ENCODE peak calls at places on chromosomes 11 and 22, in five cellular contexts. One of them, this sample, is unnamed.

GRCh38 chr11:75532200-75532972 is 6.6 kb upstream of the GDPD5 start:
- DNase-seq in fibroblast of lung: peak
- DNase-seq in RWPE1: peak
- DNase-seq in effector memory CD4-positive, alpha-beta T cell: peak
- DNase-seq in AG04450: no peak
- DNase-seq in this sample: no peak

GRCh38 chr11:18912883-18913282 is 26.3 kb downstream of the MRGPRX1 start:
- DNase-seq in fibroblast of lung: no peak
- DNase-seq in RWPE1: no peak
- DNase-seq in effector memory CD4-positive, alpha-beta T cell: no peak
- DNase-seq in AG04450: no peak
- DNase-seq in this sample: no peak

GRCh38 chr22:48734359-48734758 is 1093.3 kb downstream of the BRD1 start:
- DNase-seq in fibroblast of lung: no peak
- DNase-seq in RWPE1: no peak
- DNase-seq in effector memory CD4-positive, alpha-beta T cell: no peak
- DNase-seq in AG04450: no peak
- DNase-seq in this sample: no peak

GRCh38 chr22:43300891-43301676 is 42.1 kb downstream of the SCUBE1 start:
- DNase-seq in fibroblast of lung: no peak
- DNase-seq in RWPE1: no peak
- DNase-seq in effector memory CD4-positive, alpha-beta T cell: no peak
- DNase-seq in AG04450: no peak
- DNase-seq in this sample: no peak

GRCh38 chr11:113014731-113015455 is 53.7 kb downstream of the NCAM1 start:
- DNase-seq in fibroblast of lung: no peak
- DNase-seq in RWPE1: no peak
- DNase-seq in effector memory CD4-positive, alpha-beta T cell: no peak
- DNase-seq in AG04450: no peak
- DNase-seq in this sample: no peak

GRCh38 chr11:61028135-61028729 is 56.8 kb downstream of the CD6 start:
- DNase-seq in fibroblast of lung: no peak
- DNase-seq in RWPE1: no peak
- DNase-seq in effector memory CD4-positive, alpha-beta T cell: no peak
- DNase-seq in AG04450: no peak
- DNase-seq in this sample: no peak

GRCh38 chr11:75355051-75355450 is 3.6 kb upstream of the ARRB1 start:
- DNase-seq in fibroblast of lung: no peak
- DNase-seq in RWPE1: no peak
- DNase-seq in effector memory CD4-positive, alpha-beta T cell: no peak
- DNase-seq in AG04450: no peak
- DNase-seq in this sample: no peak

GRCh38 chr11:73916435-73916834 is 34.4 kb upstream of the DNAJB13 start:
- DNase-seq in fibroblast of lung: peak
- DNase-seq in RWPE1: peak
- DNase-seq in effector memory CD4-positive, alpha-beta T cell: no peak
- DNase-seq in AG04450: no peak
- DNase-seq in this sample: no peak

GRCh38 chr22:38062782-38063181 is 5.6 kb downstream of the PICK1 start:
- DNase-seq in fibroblast of lung: no peak
- DNase-seq in RWPE1: no peak
- DNase-seq in effector memory CD4-positive, alpha-beta T cell: no peak
- DNase-seq in AG04450: no peak
- DNase-seq in this sample: no peak

DNA sequence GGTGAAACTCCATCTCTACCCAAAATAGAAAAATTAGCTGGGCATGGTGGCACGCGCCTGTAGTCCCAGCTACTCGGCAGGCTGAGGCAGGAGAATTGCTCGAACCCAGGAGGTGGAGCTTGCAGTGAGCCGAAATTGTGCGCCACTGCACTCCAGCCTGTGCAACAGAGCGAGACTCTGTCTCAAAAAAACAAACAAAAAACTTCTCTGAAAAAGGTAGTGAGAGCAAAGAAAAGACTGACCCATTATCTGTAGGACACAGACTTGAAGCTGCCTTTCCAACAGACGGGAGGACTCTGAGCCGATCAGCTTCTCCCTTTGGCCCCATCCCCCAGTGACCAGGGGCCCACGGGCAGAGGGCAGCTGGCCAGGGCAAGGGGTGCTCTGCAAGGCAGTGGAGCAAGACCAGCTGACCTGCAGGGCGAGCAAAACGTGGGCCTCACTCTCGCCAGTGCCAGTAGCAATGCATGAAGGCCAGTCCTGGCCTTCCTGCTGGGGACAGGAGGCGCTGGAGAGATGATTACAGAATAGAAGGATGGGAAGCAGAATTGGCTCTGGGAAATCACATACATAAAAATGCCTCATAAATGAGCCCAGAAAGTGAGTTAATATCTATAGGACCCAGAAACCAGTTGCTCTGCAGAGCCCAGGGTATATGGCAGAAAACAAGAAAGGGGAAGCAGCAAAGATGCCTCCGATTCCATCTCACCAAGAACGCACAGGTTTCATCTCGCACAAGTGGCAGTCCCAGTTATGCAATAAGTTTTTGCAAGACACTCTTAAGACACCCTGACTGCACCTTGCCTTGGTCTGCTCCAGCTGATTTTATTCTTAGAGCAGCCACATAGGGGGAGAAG is 2.8 kb downstream of the EHD1 start:
- DNase-seq in fibroblast of lung: no peak
- DNase-seq in RWPE1: no peak
- DNase-seq in effector memory CD4-positive, alpha-beta T cell: no peak
- DNase-seq in AG04450: no peak
- DNase-seq in this sample: no peak
- H3K27ac ChIP-seq in fibroblast of lung: peak
- H3K27ac ChIP-seq in RWPE1: peak
- H3K27ac ChIP-seq in effector memory CD4-positive, alpha-beta T cell: peak
- H3K27ac ChIP-seq in AG04450: no peak
- H3K27ac ChIP-seq in this sample: peak

GRCh38 chr22:32817137-32817536 is 15.6 kb downstream of the TIMP3 start:
- DNase-seq in fibroblast of lung: no peak
- DNase-seq in RWPE1: no peak
- DNase-seq in effector memory CD4-positive, alpha-beta T cell: no peak
- DNase-seq in AG04450: no peak
- DNase-seq in this sample: no peak

GRCh38 chr22:32815943-32816342 is 14.4 kb downstream of the TIMP3 start:
- DNase-seq in fibroblast of lung: no peak
- DNase-seq in RWPE1: no peak
- DNase-seq in effector memory CD4-positive, alpha-beta T cell: no peak
- DNase-seq in AG04450: no peak
- DNase-seq in this sample: no peak

GRCh38 chr22:32819120-32819519 is 17.6 kb downstream of the TIMP3 start:
- DNase-seq in fibroblast of lung: no peak
- DNase-seq in RWPE1: no peak
- DNase-seq in effector memory CD4-positive, alpha-beta T cell: no peak
- DNase-seq in AG04450: no peak
- DNase-seq in this sample: no peak

GRCh38 chr22:32820131-32820882 is 18.8 kb downstream of the TIMP3 start:
- DNase-seq in fibroblast of lung: peak
- DNase-seq in RWPE1: no peak
- DNase-seq in effector memory CD4-positive, alpha-beta T cell: no peak
- DNase-seq in AG04450: no peak
- DNase-seq in this sample: no peak

DNA sequence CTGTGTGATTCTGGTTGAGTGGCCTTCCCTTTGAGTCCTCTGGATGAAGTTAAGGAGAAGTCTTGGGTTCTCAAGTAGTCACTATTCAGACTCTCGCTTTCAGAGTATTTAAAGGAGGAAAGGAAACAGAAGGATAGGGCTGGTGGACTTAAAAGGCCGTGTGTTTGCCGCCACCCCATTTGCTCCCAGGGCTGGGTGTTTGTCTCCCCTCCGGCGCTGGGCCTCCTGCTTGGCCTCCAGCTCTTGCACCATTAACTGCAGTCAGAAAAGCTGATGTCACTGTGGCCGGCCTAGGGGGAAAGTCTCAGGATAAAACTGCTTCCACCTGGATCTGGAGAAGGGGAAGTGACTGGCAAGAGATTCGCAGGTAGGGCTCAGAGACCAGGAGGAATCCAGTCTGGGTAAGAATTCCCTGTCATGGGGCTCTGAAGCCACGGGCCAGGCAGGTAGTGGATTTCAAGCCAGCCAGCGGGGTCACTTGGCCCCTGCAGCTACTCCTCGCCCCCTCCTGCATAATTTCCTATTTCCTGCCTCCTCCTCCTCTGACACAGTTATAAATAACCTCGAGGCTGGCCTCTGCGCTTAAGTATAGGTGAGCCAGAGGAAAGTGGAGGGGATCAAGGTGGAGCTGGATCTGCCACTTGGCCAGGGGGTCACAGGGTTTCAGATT is 17.1 kb downstream of the TIMP3 start:
- DNase-seq in fibroblast of lung: no peak
- DNase-seq in RWPE1: no peak
- DNase-seq in effector memory CD4-positive, alpha-beta T cell: no peak
- DNase-seq in AG04450: no peak
- DNase-seq in this sample: no peak
- H3K27ac ChIP-seq in fibroblast of lung: no peak
- H3K27ac ChIP-seq in RWPE1: peak
- H3K27ac ChIP-seq in effector memory CD4-positive, alpha-beta T cell: no peak
- H3K27ac ChIP-seq in AG04450: no peak
- H3K27ac ChIP-seq in this sample: no peak

GRCh38 chr11:289145-289705 is 299 bp downstream of the PGGHG start:
- DNase-seq in fibroblast of lung: no peak
- DNase-seq in RWPE1: no peak
- DNase-seq in effector memory CD4-positive, alpha-beta T cell: no peak
- DNase-seq in AG04450: no peak
- DNase-seq in this sample: peak
- H3K27ac ChIP-seq in fibroblast of lung: no peak
- H3K27ac ChIP-seq in RWPE1: peak
- H3K27ac ChIP-seq in effector memory CD4-positive, alpha-beta T cell: peak
- H3K27ac ChIP-seq in AG04450: no peak
- H3K27ac ChIP-seq in this sample: peak

GRCh38 chr11:34650528-34650927 is 29.6 kb downstream of the EHF start:
- DNase-seq in fibroblast of lung: peak
- DNase-seq in RWPE1: no peak
- DNase-seq in effector memory CD4-positive, alpha-beta T cell: peak
- DNase-seq in AG04450: no peak
- DNase-seq in this sample: no peak
- H3K27ac ChIP-seq in fibroblast of lung: no peak
- H3K27ac ChIP-seq in RWPE1: no peak
- H3K27ac ChIP-seq in effector memory CD4-positive, alpha-beta T cell: no peak
- H3K27ac ChIP-seq in AG04450: no peak
- H3K27ac ChIP-seq in this sample: no peak

DNA sequence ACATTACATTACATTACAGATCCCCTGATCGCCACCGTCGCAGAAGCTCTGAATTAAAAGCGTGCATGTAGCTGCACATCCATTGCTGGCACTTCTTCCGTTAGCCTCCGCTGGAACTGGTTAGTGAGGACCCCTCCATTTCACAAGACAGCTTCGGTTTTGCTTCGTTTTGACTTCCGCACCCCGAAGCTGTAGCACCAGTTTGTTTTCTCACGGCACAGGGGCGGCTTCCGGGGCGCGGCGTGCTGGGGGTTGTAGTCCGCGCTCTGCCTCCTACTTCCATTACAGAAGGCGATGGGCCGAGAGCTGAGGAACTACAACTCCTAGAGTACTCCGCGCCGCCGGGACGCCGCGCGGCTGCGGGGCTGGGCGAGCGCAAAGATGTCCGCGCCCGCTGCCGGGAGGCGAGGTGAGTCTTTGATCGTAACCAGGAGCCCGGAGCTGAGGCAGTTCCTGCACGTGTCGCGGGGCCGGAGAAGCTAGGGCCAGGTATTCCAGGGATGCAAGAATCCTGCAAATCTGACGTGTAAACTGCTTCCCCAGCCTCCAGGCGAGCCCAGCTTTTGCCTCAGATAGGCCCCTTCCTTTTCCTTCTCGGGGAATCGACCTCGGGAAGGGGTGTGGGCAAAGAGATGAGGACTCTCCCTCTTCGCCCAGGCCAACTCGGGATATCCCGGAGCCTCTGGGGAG is at the start of gene PEX26:
- DNase-seq in fibroblast of lung: peak
- DNase-seq in RWPE1: peak
- DNase-seq in effector memory CD4-positive, alpha-beta T cell: peak
- DNase-seq in AG04450: peak
- DNase-seq in this sample: peak
- H3K27ac ChIP-seq in fibroblast of lung: peak
- H3K27ac ChIP-seq in RWPE1: peak
- H3K27ac ChIP-seq in effector memory CD4-positive, alpha-beta T cell: peak
- H3K27ac ChIP-seq in AG04450: peak
- H3K27ac ChIP-seq in this sample: peak

GRCh38 chr11:45392621-45393183 is 106.6 kb upstream of the SYT13 start:
- DNase-seq in fibroblast of lung: no peak
- DNase-seq in RWPE1: no peak
- DNase-seq in effector memory CD4-positive, alpha-beta T cell: no peak
- DNase-seq in AG04450: no peak
- DNase-seq in this sample: no peak
- H3K27ac ChIP-seq in fibroblast of lung: no peak
- H3K27ac ChIP-seq in RWPE1: no peak
- H3K27ac ChIP-seq in effector memory CD4-positive, alpha-beta T cell: no peak
- H3K27ac ChIP-seq in AG04450: no peak
- H3K27ac ChIP-seq in this sample: no peak

GRCh38 chr11:67438121-67438902 is 830 bp upstream of the PTPRCAP start:
- DNase-seq in fibroblast of lung: no peak
- DNase-seq in RWPE1: no peak
- DNase-seq in effector memory CD4-positive, alpha-beta T cell: peak
- DNase-seq in AG04450: no peak
- DNase-seq in this sample: no peak
- H3K27ac ChIP-seq in fibroblast of lung: no peak
- H3K27ac ChIP-seq in RWPE1: peak
- H3K27ac ChIP-seq in effector memory CD4-positive, alpha-beta T cell: peak
- H3K27ac ChIP-seq in AG04450: no peak
- H3K27ac ChIP-seq in this sample: no peak

DNA sequence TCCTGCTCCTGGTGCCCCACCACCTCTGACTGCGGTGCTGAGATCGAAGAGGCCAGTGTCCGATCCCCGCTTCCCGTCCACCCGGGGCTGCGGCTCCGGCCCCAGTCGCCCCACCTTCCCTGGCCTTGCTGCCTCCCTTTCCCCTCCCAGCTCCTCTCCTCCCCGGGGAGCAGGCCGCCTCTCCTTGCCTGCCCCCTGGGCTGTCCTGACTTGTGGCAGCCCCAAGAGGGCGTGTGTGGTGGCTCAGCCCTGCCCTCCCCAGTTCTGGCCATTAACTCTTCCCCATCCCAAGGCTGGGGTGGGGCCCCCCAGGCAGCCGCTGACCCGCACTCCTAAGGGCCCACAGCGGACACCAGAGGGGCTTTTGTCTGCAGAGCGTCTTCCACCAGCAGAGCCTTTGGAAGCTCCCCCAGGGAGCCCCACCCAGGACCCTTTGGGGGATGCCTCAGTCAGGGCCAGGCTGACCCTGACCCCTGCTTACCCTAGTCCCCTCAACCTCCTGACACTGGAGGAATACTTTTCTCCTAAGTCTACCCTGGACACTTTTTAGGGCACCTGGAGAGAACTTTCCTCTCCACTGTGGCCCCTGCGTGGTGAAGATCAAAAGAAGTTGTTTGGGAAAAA is 16.7 kb downstream of the RTN4RL2 start:
- DNase-seq in fibroblast of lung: peak
- DNase-seq in RWPE1: peak
- DNase-seq in effector memory CD4-positive, alpha-beta T cell: no peak
- DNase-seq in AG04450: no peak
- DNase-seq in this sample: no peak
- H3K27ac ChIP-seq in fibroblast of lung: no peak
- H3K27ac ChIP-seq in RWPE1: no peak
- H3K27ac ChIP-seq in effector memory CD4-positive, alpha-beta T cell: no peak
- H3K27ac ChIP-seq in AG04450: no peak
- H3K27ac ChIP-seq in this sample: no peak